ENCODE peak calls at places on chromosomes 7 and 10, in six cellular contexts. X is HepG2, Y is colonic mucosa, T is fibroblast of lung, N is PC-3, O is sigmoid colon. I is an unnamed sample.
A peak's percentile ranks its signal among the peaks of the same experiment; 100 is the strongest.

GRCh38 chr7:1802899-1803298 is 132.8 kb downstream of the ELFN1 start:
- DNase-seq in X (no peak), Y (no peak), T (no peak), N (no peak), O (peak; percentile 10), I (no peak)

GRCh38 chr10:91022390-91022789 is 101.5 kb upstream of the ANKRD1 start:
- DNase-seq in X (no peak), Y (no peak), T (no peak), N (no peak), O (no peak), I (no peak)

GRCh38 chr10:72260588-72261322 is 13.0 kb upstream of the DDIT4 start:
- DNase-seq in X (peak; percentile 88), Y (peak; percentile 89), T (peak; percentile 99), N (peak; percentile 43), O (peak; percentile 93), I (peak; percentile 92)

GRCh38 chr7:4751398-4751947 is 23.9 kb upstream of the AP5Z1 start:
- DNase-seq in X (no peak), Y (no peak), T (no peak), N (no peak), O (no peak), I (no peak)

GRCh38 chr10:83886871-83887270 is 252.4 kb upstream of the GHITM start:
- DNase-seq in X (no peak), Y (no peak), T (no peak), N (no peak), O (no peak), I (no peak)

GRCh38 chr7:25031432-25031831 is 51.5 kb upstream of the OSBPL3 start:
- DNase-seq in X (peak; percentile 42), Y (no peak), T (no peak), N (peak; percentile 11), O (no peak), I (peak; percentile 30)

GRCh38 chr10:3811331-3811870 is 26.4 kb upstream of the KLF6 start:
- DNase-seq in X (no peak), Y (no peak), T (peak; percentile 85), N (peak; percentile 50), O (no peak), I (peak; percentile 93)

GRCh38 chr10:3782456-3783312 is 2.3 kb downstream of the KLF6 start:
- DNase-seq in X (peak; percentile 82), Y (peak; percentile 73), T (peak; percentile 97), N (peak; percentile 77), O (peak; percentile 91), I (peak; percentile 94)

GRCh38 chr10:119073584-119073983 is 7.0 kb downstream of the EIF3A start:
- DNase-seq in X (no peak), Y (no peak), T (no peak), N (no peak), O (no peak), I (no peak)

GRCh38 chr10:31304261-31304970 is 14.6 kb upstream of the ZEB1 start:
- DNase-seq in X (peak; percentile 4), Y (no peak), T (peak; percentile 45), N (no peak), O (no peak), I (no peak)

GRCh38 chr7:27920281-27920946 is 180.5 kb downstream of the TAX1BP1 start:
- DNase-seq in X (no peak), Y (no peak), T (no peak), N (peak; percentile 51), O (no peak), I (no peak)

GRCh38 chr10:79386637-79387465 is 39.6 kb downstream of the PPIF start:
- DNase-seq in X (no peak), Y (peak; percentile 16), T (no peak), N (no peak), O (peak; percentile 70), I (no peak)

GRCh38 chr7:157278167-157278790 is 58.5 kb upstream of the DNAJB6 start:
- DNase-seq in X (no peak), Y (no peak), T (no peak), N (no peak), O (no peak), I (no peak)

GRCh38 chr10:46096426-46096825 is 50.4 kb upstream of the MSMB start:
- DNase-seq in X (peak; percentile 35), Y (no peak), T (no peak), N (peak; percentile 2), O (no peak), I (no peak)

GRCh38 chr7:134420509-134421125 is 38.3 kb downstream of the AKR1B1 start:
- DNase-seq in X (peak; percentile 61), Y (peak; percentile 80), T (peak; percentile 69), N (peak; percentile 79), O (no peak), I (peak; percentile 40)

GRCh38 chr10:121696854-121697253 is 98.6 kb upstream of the FGFR2 start:
- DNase-seq in X (peak; percentile 18), Y (peak; percentile 70), T (no peak), N (peak; percentile 34), O (no peak), I (no peak)

GRCh38 chr10:132289439-132289838 is 18.3 kb downstream of the STK32C start:
- DNase-seq in X (no peak), Y (no peak), T (no peak), N (no peak), O (no peak), I (no peak)

GRCh38 chr10:124486635-124487034 is 25.0 kb downstream of the LHPP start:
- DNase-seq in X (peak; percentile 45), Y (no peak), T (no peak), N (no peak), O (no peak), I (no peak)

GRCh38 chr10:84562592-84562991 is 234.2 kb downstream of the CCSER2 start:
- DNase-seq in X (no peak), Y (no peak), T (no peak), N (no peak), O (no peak), I (no peak)

GRCh38 chr10:4661572-4662255 is 164.3 kb upstream of the AKR1E2 start:
- DNase-seq in X (peak; percentile 78), Y (peak; percentile 40), T (peak; percentile 33), N (no peak), O (peak; percentile 84), I (no peak)

GRCh38 chr10:35822316-35822715 is 180.2 kb upstream of the FZD8 start:
- DNase-seq in X (peak; percentile 3), Y (peak; percentile 18), T (peak; percentile 36), N (peak; percentile 36), O (peak; percentile 95), I (peak; percentile 64)

GRCh38 chr7:129947701-129948100 is 5.1 kb downstream of the UBE2H start:
- DNase-seq in X (no peak), Y (no peak), T (peak; percentile 69), N (no peak), O (peak; percentile 59), I (peak; percentile 10)

GRCh38 chr7:72544486-72544885 is 132.3 kb upstream of the CALN1 start:
- DNase-seq in X (no peak), Y (no peak), T (no peak), N (no peak), O (no peak), I (no peak)

DNA sequence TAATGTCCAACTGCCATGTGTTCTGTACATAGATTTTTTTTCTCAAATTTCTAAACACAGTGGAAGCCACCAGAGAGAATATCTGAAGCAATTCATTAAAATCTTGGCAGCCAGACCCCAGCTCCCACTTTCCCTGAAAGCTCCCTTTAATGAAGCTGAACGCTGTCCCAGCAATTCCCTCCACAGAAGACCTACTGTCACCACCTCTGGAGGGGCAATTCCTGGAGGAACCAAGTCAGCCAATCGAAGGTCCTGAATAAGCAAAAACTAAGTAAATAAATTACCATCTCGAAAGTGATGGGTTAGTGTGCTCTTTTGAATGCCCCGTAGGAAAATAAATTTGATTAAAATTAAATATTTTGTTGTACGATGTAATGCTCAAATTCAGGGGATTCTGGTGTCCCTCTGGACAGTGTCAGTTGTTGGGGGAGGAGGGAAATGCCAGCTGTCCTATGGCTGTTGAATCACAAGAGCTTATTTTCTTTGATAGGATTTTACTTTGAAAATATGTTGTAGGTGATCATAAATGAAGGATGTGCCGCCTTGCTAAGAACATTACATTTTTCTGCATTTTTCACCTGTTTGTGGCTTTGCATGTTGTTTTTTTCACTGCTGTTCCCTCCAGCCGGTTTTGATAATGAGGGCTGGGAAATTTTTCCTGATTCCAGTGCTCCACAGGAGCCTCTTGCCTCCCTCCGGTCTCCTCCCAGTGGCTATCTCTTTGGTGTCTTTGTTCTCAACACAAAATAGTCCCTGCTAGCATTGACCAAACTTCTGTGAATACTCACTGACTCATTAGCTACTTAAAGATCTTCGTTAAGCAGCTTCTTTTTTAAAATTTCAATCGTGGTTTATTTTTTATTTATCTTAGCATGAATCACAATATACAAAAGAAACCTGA is 9.3 kb upstream of the GSAP start:
- DNase-seq in X (peak; percentile 68), Y (no peak), T (peak; percentile 67), N (peak; percentile 91), O (no peak), I (peak; percentile 79)
- H3K4me3 ChIP-seq in X (no peak overlapping the region), Y (no peak overlapping the region), T (peak overlapping the region; percentile 53), N (peak overlapping the region; percentile 60), O (peak overlapping the region; percentile 7), I (no peak overlapping the region)

DNA sequence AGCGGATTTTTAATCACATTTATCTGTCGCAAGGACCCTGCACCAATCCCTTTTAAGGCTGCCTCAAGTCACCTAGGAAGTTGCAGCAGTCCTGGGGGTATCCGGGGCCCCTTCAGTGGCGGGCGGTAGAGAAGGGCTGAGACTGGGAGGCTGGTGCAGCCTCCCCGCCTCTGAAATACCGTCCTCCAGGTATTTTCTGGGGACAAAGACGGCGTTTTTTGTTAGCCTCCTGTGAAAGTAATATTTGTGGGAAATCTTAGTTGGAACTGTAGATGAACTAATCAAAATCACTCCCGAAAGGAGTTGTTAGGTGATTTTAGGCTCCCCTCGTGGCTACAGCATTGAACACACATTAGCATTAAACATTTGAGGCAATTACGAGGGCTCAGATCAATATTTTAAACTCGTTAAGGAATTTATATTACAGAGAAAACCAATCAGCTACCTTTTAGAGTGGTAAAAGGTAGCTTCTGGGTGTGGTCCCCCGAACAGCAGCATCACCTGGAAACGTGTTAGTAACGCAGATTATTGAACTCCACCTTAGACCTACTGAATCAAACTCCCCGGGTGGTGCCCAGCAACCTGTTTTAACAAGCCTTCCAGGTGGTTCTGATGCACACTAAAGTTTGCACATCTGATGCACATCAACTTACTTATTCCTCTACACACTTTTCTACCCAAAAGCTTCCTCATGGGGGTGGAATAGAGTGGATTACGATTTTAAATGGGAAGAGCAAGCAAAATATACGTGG is 548 bp upstream of the ANXA7 start:
- DNase-seq in X (no peak), Y (peak; percentile 64), T (no peak), N (peak; percentile 83), O (no peak), I (no peak)
- TF ChIP-seq CTCF in X (no peak), Y (no peak), T (no peak), N (peak; percentile 48), O (no peak), I (no peak)

GRCh38 chr7:135714534-135715009 is 13.4 kb downstream of the SLC13A4 start:
- DNase-seq in X (peak; percentile 6), Y (no peak), T (peak; percentile 80), N (peak; percentile 84), O (no peak), I (peak; percentile 74)
- H3K4me3 ChIP-seq in X (no peak overlapping the region), Y (no peak overlapping the region), T (no peak overlapping the region), N (peak overlapping the region; percentile 11), O (no peak overlapping the region), I (no peak overlapping the region)

DNA sequence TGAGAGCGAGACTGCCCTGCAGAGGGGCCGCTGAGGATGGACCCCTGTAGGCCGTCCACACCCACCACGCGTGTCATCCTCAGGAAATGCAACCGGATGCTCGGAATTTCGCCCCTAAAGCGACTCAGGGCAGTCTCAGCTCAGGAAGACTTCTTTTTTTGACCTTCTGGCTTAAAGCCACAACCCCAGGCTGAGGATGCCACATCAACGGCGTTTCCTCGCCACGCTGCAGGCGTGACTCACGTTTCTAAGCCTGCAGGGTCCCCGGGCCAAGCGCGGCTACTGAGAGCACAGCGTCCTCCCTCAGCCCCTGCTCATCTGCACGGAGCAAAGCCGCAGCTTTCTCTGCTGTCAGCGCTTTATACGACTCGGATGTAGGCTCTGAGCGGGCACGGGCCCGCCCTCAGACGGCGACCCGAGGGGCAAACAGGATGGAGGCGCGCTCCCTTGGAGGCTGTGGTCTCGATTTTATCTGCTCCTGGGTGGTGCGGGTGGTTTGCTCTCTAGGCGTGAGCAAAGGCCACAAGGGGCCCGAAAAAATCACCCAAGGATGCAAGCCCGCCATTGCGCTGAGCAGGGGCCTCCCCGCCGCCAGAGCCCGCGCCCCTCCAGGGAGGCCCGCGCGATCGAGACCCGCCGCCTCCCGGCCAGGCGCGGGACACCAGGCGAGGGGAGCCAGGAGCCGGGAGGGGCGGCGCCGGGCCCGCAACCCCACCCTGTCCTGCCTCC is 726 bp upstream of the INSIG1 start:
- DNase-seq in X (no peak), Y (peak; percentile 57), T (peak; percentile 84), N (peak; percentile 62), O (peak; percentile 83), I (peak; percentile 82)
- TF ChIP-seq CTCF in X (no peak), Y (no peak), T (no peak), N (no peak), O (no peak), I (no peak)